ENCODE peak calls at places on chromosomes 4 and X, in nine cellular contexts. M is lower lobe of right lung, Q is tibial artery, K is BE2C, G is MM.1S, P is fibroblast of mammary gland, T is body of pancreas, Z is right atrium auricular region, U is testis. R is an unnamed sample.

GRCh38 chr4:145501051-145501660 is 19.5 kb downstream of the SMAD1 start:
- DNase-seq in M (no peak), Q (no peak), K (no peak), G (no peak), P (no peak), T (no peak), Z (no peak), U (no peak), R (peak)

GRCh38 chrX:110146521-110146920 is 143.6 kb downstream of the TMEM164 start:
- DNase-seq in M (no peak), Q (no peak), K (peak), G (peak), P (peak), T (peak), Z (no peak), U (peak), R (peak)

GRCh38 chrX:2540426-2540942 is 39.7 kb upstream of the DHRSX start:
- DNase-seq in M (no peak), Q (no peak), K (no peak), G (no peak), P (no peak), T (no peak), Z (no peak), U (no peak), R (no peak)

GRCh38 chrX:115491766-115492165 is 69.2 kb upstream of the PLS3 start:
- DNase-seq in M (no peak), Q (no peak), K (no peak), G (no peak), P (peak), T (no peak), Z (no peak), U (no peak), R (no peak)

GRCh38 chrX:85499400-85499799 is 119.9 kb upstream of the POF1B start:
- DNase-seq in M (no peak), Q (no peak), K (no peak), G (no peak), P (no peak), T (no peak), Z (no peak), U (no peak), R (no peak)

GRCh38 chr4:118345813-118346212 is 7.0 kb downstream of the PRSS12 start:
- DNase-seq in M (no peak), Q (no peak), K (no peak), G (no peak), P (peak), T (no peak), Z (no peak), U (no peak), R (no peak)

GRCh38 chr4:152290522-152290921 is 245.4 kb downstream of the FBXW7 start:
- DNase-seq in M (no peak), Q (no peak), K (no peak), G (no peak), P (peak), T (no peak), Z (no peak), U (no peak), R (no peak)

GRCh38 chrX:121642415-121642814 is 595.0 kb downstream of the GLUD2 start:
- DNase-seq in M (no peak), Q (no peak), K (no peak), G (no peak), P (peak), T (no peak), Z (no peak), U (no peak), R (no peak)

GRCh38 chrX:13009256-13009655 is 34.3 kb downstream of the TMSB4X start:
- DNase-seq in M (peak), Q (no peak), K (no peak), G (no peak), P (no peak), T (peak), Z (no peak), U (no peak), R (no peak)

GRCh38 chr4:165079476-165079875 is 25.8 kb downstream of the TRIM75 start:
- DNase-seq in M (no peak), Q (no peak), K (no peak), G (peak), P (peak), T (no peak), Z (peak), U (peak), R (no peak)

GRCh38 chr4:90745176-90745575 is 618.0 kb downstream of the CCSER1 start:
- DNase-seq in M (no peak), Q (no peak), K (no peak), G (no peak), P (no peak), T (no peak), Z (no peak), U (no peak), R (no peak)

GRCh38 chr4:48970471-48970921 is 15.6 kb upstream of the CWH43 start:
- DNase-seq in M (no peak), Q (no peak), K (no peak), G (no peak), P (peak), T (no peak), Z (no peak), U (no peak), R (no peak)

GRCh38 chrX:107448625-107449468 is 605 bp upstream of the FRMPD3 start:
- DNase-seq in M (no peak), Q (no peak), K (no peak), G (peak), P (no peak), T (no peak), Z (no peak), U (no peak), R (peak)

GRCh38 chr4:25531272-25531671 is 124.4 kb upstream of the SLC34A2 start:
- DNase-seq in M (no peak), Q (no peak), K (no peak), G (no peak), P (no peak), T (no peak), Z (no peak), U (no peak), R (no peak)
- TF ChIP-seq CTCF in M (peak), Q (no peak), K (no peak), G (peak), P (peak), T (no peak), Z (no peak), U (no peak), R (peak)

DNA sequence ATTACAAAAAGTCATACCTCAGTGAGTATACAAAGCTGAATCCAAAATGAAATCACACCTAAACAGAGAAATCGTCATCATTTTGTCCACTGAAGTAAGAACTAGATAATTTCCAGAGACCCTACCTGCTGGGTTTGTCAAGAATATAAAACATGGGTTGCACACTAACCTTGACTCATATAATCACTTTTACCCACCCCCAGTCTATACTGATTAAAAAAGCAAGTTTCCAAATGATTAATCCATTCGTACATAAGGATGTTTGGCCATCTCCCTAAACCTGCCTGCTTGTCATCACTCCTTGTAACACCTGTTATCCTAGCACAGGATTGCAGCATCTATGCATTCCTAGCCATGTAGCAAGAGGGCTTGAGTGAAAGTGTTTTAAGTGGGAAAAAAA is 4.7 kb downstream of the RAP2C start:
- DNase-seq in M (no peak), Q (no peak), K (no peak), G (no peak), P (no peak), T (no peak), Z (no peak), U (no peak), R (no peak)
- H3K4me3 ChIP-seq in M (no peak), Q (no peak), K (no peak), G (no peak), P (no peak), T (no peak), Z (no peak), U (no peak), R (peak)

GRCh38 chr4:76213415-76214268 is at the start of gene SCARB2:
- DNase-seq in M (peak), Q (peak), K (peak), G (peak), P (peak), T (peak), Z (peak), U (peak), R (peak)
- TF ChIP-seq CTCF in M (no peak), Q (no peak), K (no peak), G (no peak), P (no peak), T (peak), Z (no peak), U (peak), R (no peak)

GRCh38 chr4:7045961-7046921 is 3.1 kb downstream of the TADA2B start:
- DNase-seq in M (no peak), Q (no peak), K (peak), G (no peak), P (no peak), T (no peak), Z (no peak), U (no peak), R (peak)

GRCh38 chr4:7046971-7047370 is 3.8 kb downstream of the TADA2B start:
- DNase-seq in M (no peak), Q (no peak), K (no peak), G (no peak), P (no peak), T (no peak), Z (no peak), U (no peak), R (no peak)

GRCh38 chr4:7043521-7044414 is 596 bp downstream of the TADA2B start:
- DNase-seq in M (peak), Q (peak), K (peak), G (peak), P (peak), T (peak), Z (no peak), U (peak), R (peak)

GRCh38 chr4:7044415-7044930 is 1.3 kb downstream of the TADA2B start:
- DNase-seq in M (no peak), Q (no peak), K (no peak), G (no peak), P (peak), T (peak), Z (no peak), U (peak), R (peak)

GRCh38 chr4:7045553-7045952 is 2.4 kb downstream of the TADA2B start:
- DNase-seq in M (no peak), Q (no peak), K (no peak), G (no peak), P (no peak), T (no peak), Z (no peak), U (no peak), R (no peak)
- H3K4me3 ChIP-seq in M (peak), Q (no peak), K (peak), G (no peak), P (no peak), T (no peak), Z (no peak), U (no peak), R (peak)

DNA sequence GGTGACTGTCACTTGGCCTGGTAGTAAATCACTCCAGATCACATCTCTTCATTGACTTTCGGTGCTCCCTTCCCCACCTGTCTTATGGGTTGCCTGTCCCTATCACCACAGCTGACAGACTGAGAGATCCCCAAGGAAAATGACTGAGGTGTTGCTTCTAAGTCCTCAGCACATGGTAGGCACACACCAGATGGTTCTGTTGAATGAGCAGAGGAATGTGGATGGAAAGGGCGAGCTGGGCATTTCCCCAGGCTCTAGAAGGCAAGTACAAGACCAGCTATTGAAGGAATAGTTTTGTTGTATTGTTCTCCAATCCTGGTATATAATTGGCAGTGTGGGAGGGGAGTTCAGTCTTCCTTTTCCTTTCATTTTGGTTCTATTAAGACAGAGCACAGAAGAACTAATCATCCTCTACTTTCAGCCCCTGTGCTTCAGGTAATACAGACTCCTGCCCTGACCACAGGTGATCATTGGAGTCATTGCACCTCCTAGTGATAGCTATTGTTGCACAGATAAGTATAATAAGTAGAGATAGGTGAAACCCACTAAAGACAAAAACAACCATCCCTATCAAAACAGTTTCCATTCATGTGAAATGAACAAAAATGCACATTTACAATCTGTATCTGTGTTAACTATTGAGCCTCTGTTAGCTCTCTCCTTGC is 158.6 kb downstream of the TRAM1L1 start:
- DNase-seq in M (no peak), Q (no peak), K (no peak), G (no peak), P (no peak), T (no peak), Z (no peak), U (no peak), R (no peak)
- TF ChIP-seq CTCF in M (no peak), Q (no peak), K (no peak), G (no peak), P (no peak), T (no peak), Z (no peak), U (no peak), R (no peak)

GRCh38 chr4:6308890-6309643 is 39.4 kb downstream of the WFS1 start:
- DNase-seq in M (no peak), Q (no peak), K (peak), G (no peak), P (no peak), T (no peak), Z (no peak), U (peak), R (no peak)

GRCh38 chr4:6307891-6308290 is 38.2 kb downstream of the WFS1 start:
- DNase-seq in M (no peak), Q (no peak), K (no peak), G (no peak), P (no peak), T (no peak), Z (no peak), U (no peak), R (no peak)

GRCh38 chr4:6307230-6307629 is 37.6 kb downstream of the WFS1 start:
- DNase-seq in M (no peak), Q (no peak), K (no peak), G (no peak), P (no peak), T (no peak), Z (no peak), U (no peak), R (no peak)

GRCh38 chr4:6306299-6306698 is 36.6 kb downstream of the WFS1 start:
- DNase-seq in M (no peak), Q (no peak), K (no peak), G (no peak), P (no peak), T (no peak), Z (no peak), U (no peak), R (no peak)

GRCh38 chr4:6309755-6310154 is 40.1 kb downstream of the WFS1 start:
- DNase-seq in M (no peak), Q (no peak), K (no peak), G (no peak), P (no peak), T (no peak), Z (no peak), U (no peak), R (no peak)
- H3K4me3 ChIP-seq in M (peak), Q (no peak), K (peak), G (no peak), P (no peak), T (no peak), Z (peak), U (peak), R (no peak)

GRCh38 chrX:53280316-53280702 is 1.1 kb downstream of the IQSEC2 start:
- DNase-seq in M (no peak), Q (no peak), K (no peak), G (no peak), P (no peak), T (no peak), Z (no peak), U (no peak), R (no peak)

GRCh38 chrX:53282313-53282712 is 929 bp upstream of the IQSEC2 start:
- DNase-seq in M (no peak), Q (no peak), K (no peak), G (no peak), P (no peak), T (no peak), Z (no peak), U (no peak), R (no peak)

GRCh38 chrX:53280703-53281320 is 572 bp downstream of the IQSEC2 start:
- DNase-seq in M (no peak), Q (peak), K (no peak), G (no peak), P (peak), T (no peak), Z (peak), U (peak), R (no peak)

GRCh38 chrX:53281321-53281822 is at the start of gene IQSEC2:
- DNase-seq in M (peak), Q (peak), K (peak), G (no peak), P (peak), T (peak), Z (peak), U (peak), R (no peak)

GRCh38 chrX:53279296-53280237 is 1.8 kb downstream of the IQSEC2 start:
- DNase-seq in M (no peak), Q (no peak), K (no peak), G (no peak), P (no peak), T (no peak), Z (no peak), U (no peak), R (peak)
- TF ChIP-seq CTCF in M (no peak), Q (no peak), K (no peak), G (no peak), P (no peak), T (no peak), Z (no peak), U (no peak), R (peak)

R was measured in GM12865.